ENCODE peak calls at places on chromosomes 6 and 20, in eight cellular contexts. G is foreskin fibroblast, U is HFFc6, B is BE2C, V is lower leg skin, L is tibial nerve, Z is upper lobe of right lung, W is GM23338. F is an unnamed sample.

GRCh38 chr6:15824851-15825250 is 162.0 kb upstream of the DTNBP1 start:
- DNase-seq in L (no peak), U (no peak), G (no peak), Z (no peak), W (no peak), V (no peak), B (no peak), F (no peak)

GRCh38 chr20:2093200-2093781 is 8.3 kb upstream of the STK35 start:
- DNase-seq in V (no peak), Z (no peak), W (peak; percentile 80), G (peak; percentile 17), B (peak; percentile 20), L (no peak), U (no peak), F (no peak)

GRCh38 chr6:81792826-81793225 is 40.3 kb upstream of the TENT5A start:
- DNase-seq in L (no peak), G (no peak), V (no peak), B (no peak), U (no peak), W (no peak), Z (no peak), F (no peak)

GRCh38 chr20:59678286-59678685 is 73.9 kb downstream of the PHACTR3 start:
- DNase-seq in V (no peak), B (no peak), U (no peak), G (no peak), Z (no peak), W (no peak), L (no peak), F (no peak)

GRCh38 chr20:60326821-60327220 is 368.6 kb downstream of the CDH26 start:
- DNase-seq in U (no peak), V (no peak), Z (no peak), G (no peak), L (no peak), W (no peak), B (no peak), F (no peak)

GRCh38 chr6:70059047-70059719 is 192.8 kb downstream of the COL19A1 start:
- DNase-seq in G (no peak), L (no peak), V (no peak), B (no peak), W (no peak), Z (no peak), U (no peak), F (no peak)

GRCh38 chr6:44428682-44429081 is 41.2 kb downstream of the CDC5L start:
- DNase-seq in B (no peak), U (peak; percentile 41), W (no peak), G (peak; percentile 78), L (no peak), Z (no peak), V (no peak), F (no peak)

GRCh38 chr6:33984466-33985332 is 161.2 kb downstream of the GRM4 start:
- DNase-seq in W (no peak), V (no peak), Z (peak; percentile 40), U (no peak), B (no peak), G (no peak), L (no peak), F (no peak)

GRCh38 chr6:47670851-47671250 is 27.5 kb upstream of the ADGRF4 start:
- DNase-seq in W (peak; percentile 45), G (no peak), U (no peak), Z (no peak), L (no peak), B (no peak), V (no peak), F (no peak)

GRCh38 chr20:35510946-35511735 is 18.3 kb downstream of the C20orf173 start:
- DNase-seq in G (no peak), U (no peak), B (no peak), W (no peak), L (no peak), Z (no peak), V (no peak), F (no peak)

GRCh38 chr20:44961024-44961866 is 1.0 kb upstream of the TOMM34 start:
- DNase-seq in V (no peak), Z (no peak), W (peak; percentile 49), U (no peak), L (no peak), B (no peak), G (peak; percentile 25), F (no peak)

GRCh38 chr6:21506126-21506525 is 87.4 kb upstream of the SOX4 start:
- DNase-seq in Z (no peak), U (no peak), B (no peak), G (no peak), L (no peak), V (no peak), W (no peak), F (no peak)

GRCh38 chr6:21511891-21512550 is 81.5 kb upstream of the SOX4 start:
- DNase-seq in L (no peak), Z (no peak), U (no peak), B (no peak), W (no peak), G (no peak), V (no peak), F (no peak)

GRCh38 chr6:21505574-21505990 is 88.0 kb upstream of the SOX4 start:
- DNase-seq in Z (no peak), G (no peak), V (no peak), L (no peak), B (no peak), W (no peak), U (no peak), F (no peak)

GRCh38 chr6:21507811-21508210 is 85.7 kb upstream of the SOX4 start:
- DNase-seq in W (no peak), B (no peak), U (no peak), Z (no peak), V (no peak), G (no peak), L (no peak), F (no peak)

GRCh38 chr6:21508753-21509152 is 84.8 kb upstream of the SOX4 start:
- DNase-seq in Z (no peak), L (no peak), U (no peak), V (no peak), W (no peak), B (no peak), G (no peak), F (no peak)
- TF ChIP-seq CTCF in Z (no peak), L (no peak), U (no peak), V (no peak), W (no peak), B (no peak), G (no peak), F (no peak)

DNA sequence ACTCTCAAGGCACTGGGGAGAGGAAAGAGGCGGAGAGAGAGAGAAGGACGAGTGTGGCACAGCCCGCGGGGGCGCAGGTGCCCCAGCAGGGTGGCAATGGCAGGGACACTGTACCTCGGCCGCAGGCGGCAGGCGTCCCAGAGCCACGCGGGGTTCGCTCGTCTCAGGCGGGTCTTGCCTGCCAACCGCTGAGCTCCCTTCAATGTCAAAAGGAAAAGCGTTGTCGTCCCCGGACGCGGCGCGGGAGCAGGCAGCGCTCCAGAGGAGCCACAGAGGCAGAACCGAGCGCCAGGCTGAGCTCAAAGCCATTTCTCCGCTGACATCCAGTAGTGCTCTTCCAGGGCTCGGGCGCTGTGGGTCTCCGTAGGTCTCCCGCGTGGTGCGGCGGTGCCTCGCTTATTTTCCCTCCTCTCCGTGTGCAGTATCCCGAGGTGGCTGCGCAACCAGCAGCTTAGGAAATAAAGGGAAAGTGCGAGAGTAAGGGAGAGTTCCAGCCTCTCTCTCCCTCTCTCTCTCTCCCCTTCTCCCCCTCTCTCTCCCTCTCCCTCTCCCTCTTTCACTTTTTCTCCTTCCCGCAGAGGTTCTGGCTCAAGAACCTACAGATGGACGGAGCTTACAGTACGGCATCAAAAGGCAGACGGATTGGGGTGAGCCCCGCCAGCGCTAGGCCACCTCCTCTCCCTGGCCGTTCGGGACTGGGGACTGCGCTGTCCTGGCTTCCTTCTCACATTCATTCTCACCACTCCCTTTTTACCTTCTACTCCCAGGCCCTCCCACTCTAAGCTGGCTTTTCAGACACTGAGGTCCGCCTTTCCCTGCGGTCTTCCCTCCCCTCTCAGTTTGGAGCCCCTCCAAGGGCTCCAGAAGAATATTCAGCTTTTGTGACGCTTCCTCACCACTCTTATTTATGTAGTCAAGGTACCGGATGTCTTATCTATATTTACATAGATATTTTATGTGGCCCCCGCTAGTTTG is at the start of gene LAMA4:
- DNase-seq in B (peak; percentile 62), U (peak; percentile 33), W (peak; percentile 68), V (no peak), Z (peak; percentile 67), G (peak; percentile 83), L (no peak), F (peak; percentile 63)
- TF ChIP-seq CTCF in B (no peak), U (peak; percentile 9), W (no peak), V (no peak), Z (no peak), G (no peak), L (no peak), F (no peak)

DNA sequence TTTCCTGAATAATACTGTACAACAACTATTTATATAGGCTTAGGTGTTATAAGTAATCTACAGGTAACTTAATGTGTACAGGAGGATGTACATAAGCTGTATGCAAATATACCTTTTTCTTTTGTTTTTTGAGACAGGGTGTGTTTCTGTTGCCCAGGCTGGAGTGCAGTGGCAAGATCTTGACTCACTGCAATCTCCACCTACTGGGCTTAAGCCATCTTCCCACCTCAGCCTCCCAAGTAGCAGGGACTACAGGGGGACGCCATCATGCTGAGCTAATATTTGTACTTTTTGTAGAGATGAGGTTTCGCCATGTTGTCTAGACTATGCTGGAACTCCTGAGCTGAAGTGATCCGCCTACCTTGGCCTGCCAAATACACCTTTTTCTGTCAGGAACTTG is 191.7 kb upstream of the ZNF217 start:
- DNase-seq in U (no peak), Z (no peak), B (no peak), G (no peak), V (no peak), L (no peak), W (no peak), F (no peak)
- TF ChIP-seq CTCF in U (no peak), Z (no peak), B (no peak), G (no peak), V (no peak), L (no peak), W (no peak), F (no peak)

GRCh38 chr20:8082999-8083398 is 49.1 kb upstream of the PLCB1 start:
- DNase-seq in U (no peak), B (peak; percentile 12), V (peak; percentile 30), W (no peak), G (peak; percentile 89), Z (no peak), L (no peak), F (no peak)

GRCh38 chr20:8079976-8080375 is 52.1 kb upstream of the PLCB1 start:
- DNase-seq in V (no peak), B (no peak), L (no peak), W (no peak), Z (no peak), G (peak; percentile 64), U (no peak), F (no peak)

GRCh38 chr20:8078528-8078914 is 53.5 kb upstream of the PLCB1 start:
- DNase-seq in B (no peak), W (no peak), U (no peak), G (no peak), Z (no peak), L (no peak), V (no peak), F (no peak)

GRCh38 chr20:8076505-8077498 is 55.3 kb upstream of the PLCB1 start:
- DNase-seq in L (no peak), W (no peak), Z (no peak), V (no peak), U (no peak), G (peak; percentile 61), B (no peak), F (no peak)

DNA sequence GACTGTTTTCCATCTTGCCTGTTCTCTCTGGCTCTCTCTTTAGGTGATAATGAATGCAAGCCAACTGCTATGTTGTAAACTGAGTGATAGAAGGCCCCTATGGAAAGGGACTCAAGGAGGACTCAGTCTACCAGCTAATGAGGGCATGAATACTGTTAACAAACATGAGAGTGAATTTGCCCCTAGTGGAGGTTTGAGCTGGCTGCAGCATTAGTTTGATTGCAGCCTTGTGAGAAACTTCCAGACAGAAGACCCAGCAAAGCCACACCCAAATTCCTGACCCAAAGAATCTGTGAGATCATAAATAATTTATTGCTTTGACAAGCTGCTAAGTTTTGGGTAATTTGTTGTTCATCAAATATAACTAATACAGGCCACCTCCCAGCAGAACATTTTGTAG is 50.0 kb upstream of the PLCB1 start:
- DNase-seq in L (no peak), Z (no peak), G (peak; percentile 58), V (no peak), U (peak; percentile 5), B (no peak), W (peak; percentile 72), F (no peak)
- TF ChIP-seq CTCF in L (no peak), Z (peak; percentile 22), G (peak; percentile 37), V (no peak), U (peak; percentile 72), B (peak; percentile 63), W (peak; percentile 41), F (peak; percentile 48)

F was measured in glutamatergic neuron.